ENCODE peak calls at places on chromosomes 16 and 17, in six cellular contexts. L is epithelial cell of esophagus, K is NB4, P is fibroblast of pulmonary artery, N is ascending aorta, I is OCI-LY7. R is an unnamed sample.

GRCh38 chr17:36674278-36674650 is 72.9 kb downstream of the MRM1 start:
- DNase-seq in N (no peak), K (peak), P (no peak), I (no peak), L (no peak), R (no peak)

GRCh38 chr17:72529386-72529785 is 408.6 kb downstream of the SOX9 start:
- DNase-seq in I (no peak), K (no peak), P (no peak), L (no peak), N (no peak), R (no peak)

GRCh38 chr17:19996502-19996901 is 12.7 kb upstream of the SPECC1 start:
- DNase-seq in N (no peak), L (peak), P (peak), K (peak), I (no peak), R (no peak)

GRCh38 chr17:81036128-81036891 is 1.4 kb downstream of the BAIAP2 start:
- DNase-seq in P (no peak), I (no peak), L (peak), N (no peak), K (no peak), R (no peak)

GRCh38 chr16:56203052-56203451 is 11.8 kb downstream of the GNAO1 start:
- DNase-seq in K (peak), L (peak), N (no peak), I (peak), P (no peak), R (no peak)

GRCh38 chr16:89764711-89765201 is 43.4 kb downstream of the ZNF276 start:
- DNase-seq in L (no peak), K (peak), I (peak), N (peak), P (no peak), R (no peak)

GRCh38 chr16:85259831-85260165 is 147.5 kb upstream of the CIBAR2 start:
- DNase-seq in I (peak), P (no peak), L (no peak), N (no peak), K (no peak), R (no peak)

GRCh38 chr16:85917012-85917411 is 18.1 kb downstream of the IRF8 start:
- DNase-seq in N (no peak), L (no peak), I (no peak), K (peak), P (no peak), R (no peak)

GRCh38 chr16:57614546-57615343 is 13.7 kb upstream of the ADGRG1 start:
- DNase-seq in I (no peak), P (no peak), N (peak), K (no peak), L (no peak), R (no peak)

GRCh38 chr17:28865946-28866752 is 11.3 kb downstream of the ERAL1 start:
- DNase-seq in K (peak), I (peak), P (peak), N (no peak), L (peak), R (no peak)

GRCh38 chr17:44733753-44734152 is 25.0 kb upstream of the ADAM11 start:
- DNase-seq in P (peak), L (peak), I (peak), K (peak), N (no peak), R (no peak)

GRCh38 chr16:89602273-89602951 is 11.0 kb upstream of the DPEP1 start:
- DNase-seq in I (peak), L (peak), N (no peak), K (peak), P (peak), R (peak)

GRCh38 chr17:8916470-8916869 is 49.0 kb upstream of the PIK3R6 start:
- DNase-seq in K (peak), N (peak), P (no peak), I (no peak), L (no peak), R (no peak)

GRCh38 chr17:20852541-20853370 is 190.1 kb downstream of the USP22 start:
- DNase-seq in I (no peak), P (no peak), N (no peak), L (peak), K (peak), R (peak)

GRCh38 chr17:79948406-79948917 is 87.2 kb downstream of the TBC1D16 start:
- DNase-seq in N (peak), L (no peak), P (no peak), I (no peak), K (peak), R (no peak)

GRCh38 chr17:6471531-6472465 is 27.5 kb downstream of the PIMREG start:
- DNase-seq in K (peak), N (no peak), P (peak), L (peak), I (no peak), R (no peak)

GRCh38 chr17:45129940-45130639 is 2.2 kb downstream of the PLCD3 start:
- DNase-seq in L (peak), I (no peak), N (peak), P (no peak), K (no peak), R (no peak)

GRCh38 chr17:19003966-19004600 is 481 bp downstream of the FAM83G start:
- DNase-seq in P (peak), K (no peak), L (peak), N (peak), I (no peak), R (peak)

GRCh38 chr16:49505556-49505955 is 132.0 kb downstream of the C16orf78 start:
- DNase-seq in L (no peak), N (no peak), I (no peak), K (no peak), P (no peak), R (no peak)

GRCh38 chr16:49013727-49014080 is 267.9 kb downstream of the CBLN1 start:
- DNase-seq in N (no peak), K (no peak), I (no peak), L (no peak), P (no peak), R (no peak)

GRCh38 chr17:1289695-1290094 is 10.2 kb downstream of the TRARG1 start:
- DNase-seq in I (no peak), N (no peak), P (no peak), L (no peak), K (no peak), R (no peak)

GRCh38 chr16:66273036-66273435 is 93.5 kb upstream of the CDH5 start:
- DNase-seq in I (no peak), K (no peak), L (no peak), P (no peak), N (no peak), R (no peak)

GRCh38 chr17:15119928-15120327 is 145.2 kb downstream of the PMP22 start:
- DNase-seq in L (no peak), P (no peak), K (no peak), I (no peak), N (no peak), R (no peak)

GRCh38 chr16:21590791-21591190 is 8.6 kb upstream of the METTL9 start:
- DNase-seq in L (peak), N (no peak), K (peak), P (peak), I (no peak), R (no peak)

GRCh38 chr16:4968879-4969278 is 10.7 kb downstream of the SEC14L5 start:
- DNase-seq in I (no peak), N (no peak), K (no peak), L (no peak), P (no peak), R (no peak)

GRCh38 chr16:74201561-74201960 is 95.1 kb upstream of the PSMD7 start:
- DNase-seq in L (no peak), P (no peak), N (no peak), K (no peak), I (no peak), R (no peak)
- TF ChIP-seq CTCF in L (no peak), P (no peak), N (no peak), K (no peak), I (no peak), R (no peak)

DNA sequence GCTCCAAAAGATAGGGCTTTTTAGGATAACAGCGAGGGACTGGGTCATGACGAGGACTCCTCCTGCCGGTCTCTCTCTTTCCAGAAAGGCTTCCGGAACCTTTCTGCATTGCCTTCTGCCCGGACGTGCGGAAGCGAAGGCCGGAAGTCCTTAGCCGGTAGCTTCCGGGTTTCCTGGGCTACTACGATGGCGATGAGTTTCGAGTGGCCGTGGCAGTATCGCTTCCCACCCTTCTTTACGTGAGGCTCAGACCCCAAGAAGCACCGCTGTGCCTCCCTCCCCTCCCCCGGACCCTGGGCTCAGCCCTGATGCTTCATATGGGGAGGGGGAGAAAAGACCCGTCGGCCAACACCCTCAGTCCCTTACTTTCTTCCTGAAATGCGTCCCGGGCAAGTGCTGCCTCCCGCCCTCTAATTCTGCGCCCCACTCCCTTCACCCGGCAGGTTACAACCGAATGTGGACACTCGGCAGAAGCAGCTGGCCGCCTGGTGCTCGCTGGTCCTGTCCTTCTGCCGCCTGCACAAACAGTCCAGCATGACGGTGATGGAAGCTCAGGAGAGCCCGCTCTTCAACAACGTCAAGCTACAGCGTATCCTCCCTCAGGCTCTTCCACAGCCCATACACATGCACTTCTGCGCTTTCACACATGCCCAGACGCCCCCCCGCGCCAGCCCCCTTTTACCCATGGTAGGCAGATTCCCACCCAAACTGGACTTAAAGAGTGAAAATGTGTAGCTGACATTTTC is at the start of gene VPS25:
- DNase-seq in K (peak), P (peak), I (peak), L (peak), N (peak), R (peak)
- TF ChIP-seq CTCF in K (no peak), P (peak), I (no peak), L (peak), N (no peak), R (peak)

GRCh38 chr16:27193300-27193990 is 9.9 kb upstream of the KDM8 start:
- DNase-seq in K (no peak), P (no peak), I (no peak), N (no peak), L (no peak), R (no peak)
- TF ChIP-seq CTCF in K (no peak), P (peak), I (no peak), N (no peak), L (peak), R (no peak)

GRCh38 chr17:75558666-75559530 is 28.7 kb upstream of the MYO15B start:
- DNase-seq in I (no peak), L (no peak), N (no peak), K (no peak), P (no peak), R (no peak)

GRCh38 chr17:75557075-75557851 is 30.3 kb upstream of the MYO15B start:
- DNase-seq in P (peak), L (no peak), N (no peak), I (no peak), K (no peak), R (no peak)

GRCh38 chr17:75557852-75558665 is 29.5 kb upstream of the MYO15B start:
- DNase-seq in K (no peak), L (no peak), P (no peak), N (no peak), I (no peak), R (no peak)

GRCh38 chr17:75561927-75562603 is 25.5 kb upstream of the MYO15B start:
- DNase-seq in K (no peak), N (no peak), I (no peak), L (no peak), P (no peak), R (no peak)

GRCh38 chr17:75559958-75560533 is 27.6 kb upstream of the MYO15B start:
- DNase-seq in I (no peak), N (no peak), P (no peak), K (no peak), L (no peak), R (no peak)
- TF ChIP-seq CTCF in I (no peak), N (no peak), P (no peak), K (no peak), L (no peak), R (no peak)

DNA sequence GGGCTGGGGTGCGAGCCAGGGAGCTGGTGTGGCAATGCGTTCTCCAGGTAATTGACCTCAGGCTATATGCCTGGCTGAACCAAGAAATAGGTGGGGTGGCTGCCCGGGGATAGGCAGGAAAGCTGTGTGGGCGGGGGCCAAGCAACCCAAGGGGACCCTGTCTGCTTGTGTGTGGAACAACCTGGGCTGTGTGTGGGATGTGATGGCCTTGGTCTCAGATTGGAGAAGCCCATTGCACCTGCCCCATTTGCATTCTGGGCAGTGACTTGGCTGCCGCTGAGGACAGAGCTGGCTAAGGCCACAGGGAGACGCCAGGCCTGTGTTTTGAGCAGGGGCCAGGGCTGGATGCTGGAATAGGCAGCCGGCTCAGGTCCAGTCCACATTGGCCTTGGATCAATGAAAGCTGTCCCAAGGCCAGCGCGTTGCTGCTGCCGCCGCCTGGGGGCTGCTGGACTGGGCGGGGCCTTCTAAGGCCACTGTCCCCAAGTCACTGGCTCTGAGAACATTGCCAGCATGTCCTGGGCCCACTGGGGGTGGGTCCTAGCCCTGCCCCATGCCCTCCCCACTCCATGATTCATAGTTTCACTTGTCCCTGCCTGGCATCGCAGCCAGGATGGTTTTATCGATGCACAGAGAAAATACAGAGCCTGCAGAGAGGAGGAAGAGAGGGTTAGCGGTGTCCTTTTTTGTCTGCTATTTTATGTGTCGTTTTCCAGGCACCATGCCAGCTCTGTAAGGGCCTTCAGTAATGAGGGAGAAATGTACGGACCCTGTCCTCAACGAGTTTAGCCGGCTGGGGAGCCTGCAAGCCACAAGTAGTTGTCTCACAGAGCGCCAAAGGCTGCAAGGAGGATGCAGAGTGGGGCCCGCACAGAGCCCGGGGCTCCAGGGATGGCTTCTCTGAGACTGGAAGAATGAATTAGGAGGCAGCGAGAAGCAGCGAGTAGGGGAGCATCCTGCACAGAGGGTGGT is 43.9 kb downstream of the NKD1 start:
- DNase-seq in N (peak), L (no peak), P (no peak), K (no peak), I (no peak), R (no peak)
- TF ChIP-seq CTCF in N (peak), L (no peak), P (no peak), K (no peak), I (no peak), R (no peak)

GRCh38 chr17:56658648-56659047 is 65.1 kb downstream of the NOG start:
- DNase-seq in I (no peak), K (no peak), N (no peak), P (no peak), L (peak), R (no peak)
- TF ChIP-seq CTCF in I (no peak), K (no peak), N (no peak), P (no peak), L (no peak), R (no peak)

DNA sequence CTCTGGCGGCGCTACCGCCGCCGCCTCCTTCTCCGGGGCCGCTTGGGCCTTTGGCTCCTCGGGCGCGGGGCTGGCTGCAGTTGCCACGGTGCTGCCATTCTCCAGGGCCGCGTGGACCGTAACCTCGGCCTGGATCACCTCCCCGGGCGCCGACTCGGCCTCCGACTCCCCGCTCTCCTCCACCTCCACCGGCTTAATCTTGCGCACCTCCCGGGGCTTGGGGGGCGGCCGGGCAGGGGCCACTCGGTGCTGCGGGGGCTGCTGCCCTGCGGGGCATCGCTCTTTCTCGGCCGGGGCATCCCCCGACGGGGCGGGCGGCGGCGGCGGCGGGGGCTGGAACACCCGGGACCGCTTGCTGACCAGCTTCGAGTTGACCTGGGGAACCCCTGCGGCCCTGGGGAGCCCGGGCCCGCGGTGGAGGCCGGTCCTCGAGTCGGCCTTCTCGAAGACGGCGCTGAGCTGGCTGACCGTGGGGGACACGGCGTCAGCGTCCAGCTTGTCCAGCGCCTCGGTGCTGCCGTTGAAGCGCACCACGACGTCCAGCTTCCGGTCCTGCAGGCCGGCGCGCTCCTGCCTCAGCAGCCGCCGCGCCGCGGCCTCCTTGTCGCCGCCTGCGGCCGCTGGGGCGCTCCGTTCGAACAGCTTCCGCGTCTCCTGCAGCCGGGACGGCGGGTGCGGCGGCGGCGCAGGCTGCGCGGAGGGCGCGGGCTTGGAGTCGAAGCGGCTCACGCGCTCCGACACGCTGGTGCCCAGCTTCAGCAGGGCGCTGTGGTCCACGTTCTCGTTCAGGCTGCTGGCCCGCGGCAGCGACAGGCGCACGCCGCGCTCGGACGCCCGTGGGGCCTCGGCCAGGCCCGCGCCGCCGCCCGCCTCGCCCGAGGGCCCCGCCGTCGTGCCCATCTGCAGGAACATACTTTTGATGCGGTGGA is 788 bp downstream of the PPP1R9B start:
- DNase-seq in N (no peak), K (peak), L (peak), I (peak), P (peak), R (peak)
- TF ChIP-seq CTCF in N (no peak), K (no peak), L (no peak), I (no peak), P (no peak), R (peak)

DNA sequence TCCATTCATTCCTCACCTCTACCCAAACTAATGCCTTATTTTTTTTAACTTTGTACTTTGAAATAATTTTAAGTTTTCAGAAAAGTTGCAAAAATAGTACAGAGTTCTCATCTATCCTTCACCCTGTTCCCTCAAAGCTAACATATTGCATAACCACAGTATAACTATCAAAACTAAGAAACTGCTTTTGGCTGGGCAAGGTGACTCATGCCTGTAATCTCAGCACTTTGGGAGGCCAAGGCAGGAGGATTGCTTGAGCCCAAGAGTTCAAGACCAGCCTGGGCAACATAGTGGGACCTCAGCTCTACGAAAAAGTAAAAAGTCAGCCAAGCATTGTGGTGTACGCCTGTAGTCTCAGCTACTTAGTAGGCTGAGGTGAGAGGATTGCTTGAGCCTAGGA is 147.7 kb downstream of the SKAP1 start:
- DNase-seq in K (no peak), N (no peak), L (no peak), I (no peak), P (no peak), R (no peak)
- TF ChIP-seq CTCF in K (no peak), N (no peak), L (no peak), I (no peak), P (no peak), R (no peak)

R was measured in neural crest cell.